ENCODE peak calls at places on chromosomes 16 and 17, in seven cellular contexts. D, O, X, W, Z, Y and M are unnamed samples.

GRCh38 chr16:57509231-57509923 is 23.1 kb upstream of the DOK4 start:
- DNase-seq in D (no peak), O (no peak), X (no peak), W (no peak), Z (no peak), Y (no peak), M (no peak)

GRCh38 chr16:57627184-57627871 is 1.1 kb upstream of the ADGRG1 start:
- DNase-seq in D (peak; percentile 75), O (peak; percentile 71), X (peak; percentile 86), W (no peak), Z (no peak), Y (no peak), M (no peak)

GRCh38 chr17:21127508-21128077 is 829 bp downstream of the DHRS7B start:
- DNase-seq in D (no peak), O (no peak), X (peak; percentile 16), W (no peak), Z (no peak), Y (no peak), M (no peak)

GRCh38 chr17:1470774-1471462 is 14.9 kb upstream of the CRK start:
- DNase-seq in D (no peak), O (no peak), X (no peak), W (no peak), Z (no peak), Y (no peak), M (no peak)

GRCh38 chr16:83965444-83966152 is 2.4 kb upstream of the NECAB2 start:
- DNase-seq in D (no peak), O (no peak), X (no peak), W (no peak), Z (no peak), Y (no peak), M (no peak)

GRCh38 chr16:56355221-56355620 is 70.1 kb downstream of the AMFR start:
- DNase-seq in D (no peak), O (peak; percentile 6), X (no peak), W (no peak), Z (no peak), Y (no peak), M (no peak)

GRCh38 chr16:53692146-53692545 is 11.5 kb downstream of the RPGRIP1L start:
- DNase-seq in D (peak; percentile 41), O (peak; percentile 44), X (peak; percentile 22), W (peak; percentile 36), Z (no peak), Y (no peak), M (no peak)

GRCh38 chr16:83943516-83944050 is 9.5 kb upstream of the OSGIN1 start:
- DNase-seq in D (no peak), O (no peak), X (no peak), W (no peak), Z (no peak), Y (no peak), M (no peak)

GRCh38 chr16:31052131-31052530 is 18.8 kb downstream of the STX4 start:
- DNase-seq in D (peak; percentile 79), O (no peak), X (peak; percentile 96), W (peak; percentile 57), Z (no peak), Y (no peak), M (peak; percentile 46)

GRCh38 chr17:50478391-50479361 is at the start of gene RSAD1:
- DNase-seq in D (peak; percentile 87), O (peak; percentile 92), X (peak; percentile 84), W (peak; percentile 93), Z (peak; percentile 68), Y (peak; percentile 83), M (peak; percentile 85)

GRCh38 chr16:87291944-87292343 is 25.2 kb downstream of the C16orf95 start:
- DNase-seq in D (no peak), O (no peak), X (no peak), W (no peak), Z (no peak), Y (no peak), M (no peak)

GRCh38 chr17:6498798-6499540 is 54.7 kb downstream of the PIMREG start:
- DNase-seq in D (no peak), O (no peak), X (no peak), W (no peak), Z (no peak), Y (no peak), M (no peak)

GRCh38 chr17:32124985-32125847 is 17.1 kb upstream of the RHOT1 start:
- DNase-seq in D (no peak), O (no peak), X (no peak), W (no peak), Z (no peak), Y (no peak), M (no peak)

GRCh38 chr16:12392585-12393089 is 411.1 kb downstream of the CPPED1 start:
- DNase-seq in D (no peak), O (no peak), X (peak; percentile 16), W (no peak), Z (no peak), Y (no peak), M (no peak)

DNA sequence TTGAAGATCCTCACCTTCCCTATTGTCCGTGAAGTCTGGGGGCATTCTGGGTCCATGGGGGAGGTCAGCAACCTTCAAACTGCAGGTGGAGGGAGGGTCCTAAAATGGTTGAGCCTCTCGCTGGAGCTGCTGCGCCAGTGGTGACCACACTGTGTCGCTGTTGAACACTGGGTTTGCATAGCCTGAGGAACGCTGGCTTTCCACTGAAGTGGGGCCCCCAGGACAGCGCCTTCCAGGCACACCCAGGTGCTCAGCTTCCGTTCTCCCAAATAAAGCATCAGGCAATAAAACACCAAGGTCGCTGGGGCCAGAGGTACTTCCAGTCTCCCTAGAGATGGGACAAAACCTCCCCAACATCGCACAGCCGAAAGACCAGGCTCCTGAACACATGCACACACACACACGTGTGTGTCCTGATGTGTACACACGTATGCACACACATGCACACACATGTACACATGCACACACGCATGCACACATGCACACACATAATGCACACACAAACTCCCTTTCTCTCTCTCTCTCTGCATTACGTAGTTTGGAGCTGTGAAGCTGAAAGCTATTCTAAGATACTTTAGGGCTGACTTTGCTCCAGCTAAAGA is 120.6 kb downstream of the IRF8 start:
- DNase-seq in D (no peak), O (peak; percentile 70), X (peak; percentile 3), W (peak; percentile 28), Z (no peak), Y (no peak), M (no peak)
- TF ChIP-seq CTCF in D (peak; percentile 27), O (peak; percentile 89), X (peak; percentile 28), W (peak; percentile 39), Z (no peak), Y (no peak), M (no peak)

GRCh38 chr17:79806863-79807720 is 10.2 kb upstream of the CBX8 start:
- DNase-seq in D (no peak), O (no peak), X (no peak), W (no peak), Z (no peak), Y (no peak), M (no peak)

GRCh38 chr17:79809530-79810137 is 12.8 kb upstream of the CBX8 start:
- DNase-seq in D (no peak), O (peak; percentile 55), X (no peak), W (no peak), Z (no peak), Y (no peak), M (no peak)

GRCh38 chr17:79810138-79811027 is 13.5 kb upstream of the CBX8 start:
- DNase-seq in D (peak; percentile 76), O (peak; percentile 89), X (peak; percentile 73), W (peak; percentile 95), Z (peak; percentile 48), Y (peak; percentile 84), M (no peak)

GRCh38 chr17:79811036-79811887 is 14.4 kb upstream of the CBX8 start:
- DNase-seq in D (no peak), O (peak; percentile 65), X (no peak), W (peak; percentile 77), Z (no peak), Y (no peak), M (no peak)

DNA sequence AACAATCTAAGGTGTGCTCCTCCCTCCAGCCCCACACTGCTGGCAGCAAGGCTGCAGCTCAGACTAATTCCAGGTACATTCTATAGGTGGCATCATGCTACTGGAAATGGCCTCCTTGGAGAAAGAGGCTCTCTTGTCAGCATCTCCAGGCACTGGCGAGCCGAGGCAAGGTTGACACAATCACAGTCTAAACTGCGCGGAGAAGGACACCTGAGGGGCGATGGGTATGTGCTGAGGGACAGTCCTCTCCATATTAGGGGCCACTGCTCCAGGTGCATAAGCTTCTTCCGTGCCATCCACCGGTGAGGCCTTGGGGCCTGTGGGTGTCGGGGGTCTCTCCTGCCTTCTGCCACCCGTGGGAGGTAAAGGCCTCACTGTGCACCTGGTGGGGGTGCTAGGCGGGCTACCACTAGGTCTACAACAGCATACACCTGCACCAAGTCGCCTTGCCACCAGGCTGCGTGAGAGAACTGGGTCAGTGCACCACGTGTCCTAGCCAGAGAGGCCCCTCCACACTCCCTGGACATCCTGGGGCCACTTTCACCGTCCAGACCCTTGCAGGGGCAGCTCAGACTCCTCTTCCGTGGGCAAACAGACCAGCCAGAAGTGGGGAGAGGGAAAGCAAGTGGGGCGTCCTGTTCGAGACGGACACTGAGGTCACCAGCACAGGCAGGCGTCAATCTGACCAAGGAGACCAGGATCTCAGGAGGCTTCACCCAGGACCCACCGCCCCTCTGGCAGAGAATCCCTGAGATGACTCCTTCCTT is 12.1 kb upstream of the CBX8 start:
- DNase-seq in D (peak; percentile 61), O (peak; percentile 80), X (peak; percentile 46), W (peak; percentile 64), Z (no peak), Y (peak; percentile 67), M (peak; percentile 50)
- TF ChIP-seq CTCF in D (peak; percentile 39), O (peak; percentile 91), X (peak; percentile 27), W (peak; percentile 68), Z (no peak), Y (peak; percentile 83), M (no peak)

DNA sequence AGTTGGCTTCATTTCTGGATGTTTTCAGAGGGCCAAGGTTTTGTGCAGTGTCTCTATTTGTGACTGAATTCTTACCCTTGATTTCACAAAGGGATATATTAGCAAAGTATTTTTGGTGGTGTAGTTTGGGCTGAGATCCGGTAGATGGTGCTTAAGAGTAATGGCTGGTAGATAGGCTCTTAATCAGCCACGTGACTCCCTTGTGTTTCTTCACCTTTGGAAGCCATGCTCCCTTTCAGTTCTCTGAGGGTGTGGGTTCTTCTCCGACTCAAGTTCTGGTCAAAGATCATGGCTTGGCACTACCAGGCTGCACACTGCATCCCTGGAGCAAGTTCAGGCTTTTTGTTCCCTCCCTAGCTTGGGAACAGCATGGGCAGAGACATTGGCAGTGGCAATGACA is 887.3 kb downstream of the CDH8 start:
- DNase-seq in D (no peak), O (peak; percentile 28), X (no peak), W (no peak), Z (no peak), Y (no peak), M (no peak)
- TF ChIP-seq CTCF in D (no peak), O (peak; percentile 50), X (no peak), W (no peak), Z (no peak), Y (no peak), M (no peak)

DNA sequence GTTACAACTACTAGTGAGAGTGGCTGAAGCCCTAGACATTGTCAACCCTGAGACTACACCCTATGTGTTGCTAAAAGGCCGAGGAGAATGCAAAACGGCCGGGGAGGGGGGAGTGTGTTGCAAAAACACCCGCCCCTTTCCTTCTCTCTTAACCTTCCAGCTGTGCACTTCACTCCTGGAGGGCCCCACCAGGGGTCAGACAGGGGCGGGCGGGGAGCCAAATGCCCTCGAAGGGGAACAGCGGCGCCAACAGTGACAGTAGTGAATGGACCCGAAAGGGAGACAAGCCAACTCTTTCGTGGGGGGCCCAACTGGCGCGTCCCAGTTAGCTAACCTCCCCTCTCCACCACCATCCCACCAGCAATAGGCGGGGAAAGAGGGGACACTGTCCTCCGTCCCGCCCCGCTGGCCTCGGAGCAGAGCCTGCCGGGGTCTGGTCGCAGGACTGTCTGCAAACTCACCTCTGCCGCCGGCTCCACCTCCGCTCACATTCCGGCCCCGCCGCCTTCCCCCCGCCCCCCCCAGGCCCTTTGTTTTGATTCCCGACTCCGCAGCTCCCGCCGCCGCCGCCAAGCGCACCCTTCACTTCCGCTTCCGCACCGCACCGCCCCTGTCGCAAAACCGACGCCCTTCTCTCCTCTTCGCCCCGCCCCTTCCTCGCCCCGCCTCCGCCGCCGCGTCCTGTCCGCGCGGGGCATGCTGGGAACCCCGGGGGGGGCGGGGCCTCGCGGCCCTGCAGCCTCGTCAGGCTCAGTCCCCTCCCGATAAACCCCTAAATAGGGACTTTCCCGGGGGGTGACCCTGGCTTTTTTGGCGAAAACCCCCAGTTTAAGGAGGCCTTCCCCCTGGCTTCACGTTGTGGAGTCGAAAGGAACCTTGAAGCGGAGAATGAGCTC is at the start of gene MARF1:
- DNase-seq in D (peak; percentile 95), O (peak; percentile 99), X (peak; percentile 96), W (peak; percentile 98), Z (peak; percentile 99), Y (peak; percentile 98), M (peak; percentile 98)
- TF ChIP-seq CTCF in D (peak; percentile 28), O (peak; percentile 30), X (peak; percentile 36), W (peak; percentile 94), Z (peak; percentile 76), Y (peak; percentile 20), M (no peak)